ENCODE peak calls at places on chromosomes 6 and 20, in four cellular contexts. J is activated CD4-positive, alpha-beta T cell treated with anti-CD3 and anti-CD28 coated beads, Interleukin-2, amount 10 ng/mL, durations not matched to agents 24 days and 14 days; U is EH; H is left lung. D is an unnamed sample.

GRCh38 chr20:52150440-52151258 is 40.9 kb downstream of the ZFP64 start:
- DNase-seq in J (peak), H (no peak), U (peak), D (no peak)

GRCh38 chr20:40513010-40513409 is 176.0 kb downstream of the MAFB start:
- DNase-seq in J (no peak), H (no peak), U (no peak), D (no peak)

GRCh38 chr6:165345700-165346099 is 36.3 kb upstream of the C6orf118 start:
- DNase-seq in J (no peak), U (no peak), H (no peak), D (no peak)

GRCh38 chr6:18422136-18422535 is 35.0 kb downstream of the RNF144B start:
- DNase-seq in H (no peak), J (no peak), U (no peak), D (no peak)

GRCh38 chr6:54206510-54206909 is 95.3 kb downstream of the MLIP start:
- DNase-seq in H (no peak), U (no peak), J (no peak), D (no peak)

GRCh38 chr6:72784071-72784470 is 162.2 kb downstream of the KCNQ5 start:
- DNase-seq in H (no peak), J (no peak), U (peak), D (no peak)

GRCh38 chr20:18256440-18257090 is 31.8 kb upstream of the ZNF133 start:
- DNase-seq in H (no peak), J (no peak), U (no peak), D (no peak)

GRCh38 chr6:27213544-27214125 is 33.9 kb upstream of the PRSS16 start:
- DNase-seq in J (no peak), H (no peak), U (peak), D (no peak)

GRCh38 chr20:13396036-13396435 is 175.0 kb downstream of the ISM1 start:
- DNase-seq in H (no peak), U (peak), J (no peak), D (no peak)

GRCh38 chr6:142915129-142915697 is 29.8 kb downstream of the HIVEP2 start:
- DNase-seq in H (no peak), U (no peak), J (no peak), D (no peak)

GRCh38 chr6:324116-324728 is 31.9 kb downstream of the DUSP22 start:
- DNase-seq in H (no peak), U (no peak), J (no peak), D (no peak)

GRCh38 chr6:71254323-71254722 is 34.3 kb upstream of the OGFRL1 start:
- DNase-seq in U (no peak), H (no peak), J (no peak), D (no peak)

GRCh38 chr20:54044156-54044555 is 26.2 kb downstream of the BCAS1 start:
- DNase-seq in U (peak), J (peak), H (no peak), D (no peak)

GRCh38 chr20:52783769-52784168 is 188.4 kb upstream of the TSHZ2 start:
- DNase-seq in U (peak), H (no peak), J (peak), D (no peak)

GRCh38 chr20:37237656-37238055 is 24.0 kb downstream of the GHRH start:
- DNase-seq in J (no peak), U (no peak), H (no peak), D (no peak)

GRCh38 chr6:107666084-107666981 is 157.8 kb downstream of the SCML4 start:
- DNase-seq in J (no peak), H (no peak), U (no peak), D (no peak)

GRCh38 chr6:74289881-74290280 is 593.9 kb downstream of the CD109 start:
- DNase-seq in U (peak), J (no peak), H (no peak), D (no peak)

GRCh38 chr6:69179681-69180080 is 544.6 kb downstream of the ADGRB3 start:
- DNase-seq in H (peak), J (no peak), U (peak), D (no peak)

GRCh38 chr20:47586648-47587306 is 85.1 kb downstream of the NCOA3 start:
- DNase-seq in J (no peak), U (peak), H (no peak), D (no peak)

GRCh38 chr6:168374051-168374502 is 54.5 kb upstream of the DACT2 start:
- DNase-seq in J (no peak), U (no peak), H (no peak), D (no peak)

D was measured in type B pancreatic cell.